ENCODE peak calls at places on chromosomes 2 and 18, in ten cellular contexts. G, W, I, X, F, C, E, D, Y and S are unnamed samples.

GRCh38 chr18:35671952-35672603 is 90.5 kb downstream of the GALNT1 start:
- DNase-seq in X (no peak), W (no peak), E (no peak), I (peak; percentile 8), D (no peak), C (no peak), G (no peak), Y (no peak), F (no peak), S (peak; percentile 45)

GRCh38 chr2:85772019-85772745 is 18.4 kb downstream of the ATOH8 start:
- DNase-seq in I (peak; percentile 100), Y (no peak), W (no peak), E (no peak), C (peak; percentile 52), F (peak; percentile 93), D (peak; percentile 99), X (peak; percentile 97), G (no peak), S (peak; percentile 100)

GRCh38 chr18:48835119-48835518 is 115.6 kb downstream of the SMAD7 start:
- DNase-seq in F (no peak), Y (no peak), X (no peak), G (no peak), C (no peak), I (no peak), D (no peak), W (no peak), E (no peak), S (no peak)

GRCh38 chr2:240319855-240320560 is 115.5 kb upstream of the GPC1 start:
- DNase-seq in D (no peak), W (peak; percentile 54), G (no peak), C (no peak), F (no peak), I (peak; percentile 77), E (no peak), Y (no peak), X (no peak), S (peak; percentile 96)

GRCh38 chr2:71043531-71044407 is 24.7 kb upstream of the NAGK start:
- DNase-seq in W (no peak), F (no peak), X (no peak), Y (no peak), C (no peak), G (no peak), I (no peak), D (no peak), E (peak; percentile 62), S (no peak)

GRCh38 chr18:35172451-35173035 is 68.3 kb upstream of the ZNF397 start:
- DNase-seq in D (no peak), X (no peak), E (no peak), I (no peak), W (no peak), Y (no peak), G (no peak), C (no peak), F (no peak), S (no peak)

GRCh38 chr2:108354171-108354570 is 23.6 kb upstream of the SULT1C4 start:
- DNase-seq in G (no peak), X (no peak), F (no peak), C (no peak), E (no peak), Y (peak; percentile 64), D (no peak), W (no peak), I (no peak), S (no peak)

GRCh38 chr2:177338177-177338721 is 54.3 kb upstream of the AGPS start:
- DNase-seq in F (no peak), D (no peak), E (no peak), W (no peak), Y (no peak), C (no peak), X (no peak), G (no peak), I (peak; percentile 82), S (peak; percentile 73)

GRCh38 chr18:26471027-26471426 is 77.3 kb downstream of the KCTD1 start:
- DNase-seq in F (no peak), I (peak; percentile 38), E (no peak), W (no peak), G (no peak), C (no peak), Y (no peak), X (no peak), D (no peak), S (no peak)

GRCh38 chr2:128543646-128544045 is 225.0 kb upstream of the HS6ST1 start:
- DNase-seq in F (no peak), E (no peak), X (no peak), C (no peak), D (no peak), G (no peak), Y (no peak), I (no peak), W (no peak), S (no peak)

GRCh38 chr2:220463876-220464275 is 836.4 kb downstream of the SLC4A3 start:
- DNase-seq in I (no peak), E (no peak), D (no peak), X (no peak), Y (no peak), G (no peak), W (no peak), C (no peak), F (no peak), S (no peak)

GRCh38 chr2:47056875-47057731 is 98.0 kb downstream of the STPG4 start:
- DNase-seq in C (no peak), Y (peak; percentile 61), D (peak; percentile 55), E (no peak), G (no peak), W (no peak), X (peak; percentile 26), F (peak; percentile 80), I (no peak), S (no peak)

GRCh38 chr18:28584726-28585125 is 407.8 kb upstream of the CDH2 start:
- DNase-seq in E (no peak), C (peak; percentile 1), W (no peak), X (no peak), D (no peak), G (no peak), Y (no peak), I (peak; percentile 66), F (no peak), S (no peak)

GRCh38 chr18:62066121-62066818 is 120.6 kb downstream of the PIGN start:
- DNase-seq in G (no peak), X (no peak), W (no peak), Y (no peak), C (no peak), E (no peak), I (no peak), F (no peak), D (no peak), S (no peak)

GRCh38 chr18:78407456-78407823 is 572.2 kb upstream of the SALL3 start:
- DNase-seq in E (no peak), I (no peak), W (no peak), C (no peak), F (no peak), D (no peak), G (no peak), Y (no peak), X (no peak), S (no peak)

GRCh38 chr18:11050966-11051365 is 98.4 kb downstream of the PIEZO2 start:
- DNase-seq in Y (no peak), W (no peak), C (no peak), F (no peak), G (no peak), I (no peak), X (no peak), D (no peak), E (no peak), S (no peak)

GRCh38 chr18:34971313-34971712 is 69.9 kb upstream of the MAPRE2 start:
- DNase-seq in E (no peak), I (peak; percentile 84), C (no peak), W (no peak), F (no peak), D (no peak), G (no peak), X (no peak), Y (peak; percentile 23), S (no peak)

GRCh38 chr2:130790808-130791616 is 35.7 kb downstream of the AMER3 start:
- DNase-seq in X (no peak), F (no peak), D (no peak), E (no peak), C (no peak), W (no peak), G (no peak), Y (no peak), I (no peak), S (no peak)

GRCh38 chr2:63051795-63052333 is 1.2 kb downstream of the OTX1 start:
- DNase-seq in I (no peak), W (no peak), X (no peak), G (no peak), C (peak; percentile 18), F (no peak), Y (no peak), E (no peak), D (no peak), S (no peak)

GRCh38 chr18:36850527-36851201 is 21.7 kb downstream of the KIAA1328 start:
- DNase-seq in Y (no peak), C (no peak), I (peak; percentile 94), G (no peak), W (no peak), E (no peak), F (no peak), X (no peak), D (no peak), S (peak; percentile 65)

GRCh38 chr2:27071990-27072830 is 756 bp upstream of the OST4 start:
- DNase-seq in C (no peak), E (peak; percentile 75), X (peak; percentile 26), W (peak; percentile 75), F (peak; percentile 70), D (no peak), I (peak; percentile 49), Y (no peak), G (peak; percentile 44), S (peak; percentile 49)

GRCh38 chr2:9184319-9184807 is 22.2 kb upstream of the ASAP2 start:
- DNase-seq in X (no peak), C (no peak), G (no peak), E (no peak), Y (no peak), I (no peak), F (no peak), W (no peak), D (no peak), S (no peak)

GRCh38 chr2:190221438-190221837 is 98.2 kb downstream of the HIBCH start:
- DNase-seq in Y (no peak), C (no peak), I (no peak), G (no peak), W (no peak), E (no peak), X (no peak), D (no peak), F (no peak), S (no peak)

GRCh38 chr2:168448980-168449379 is 7.1 kb upstream of the CERS6 start:
- DNase-seq in Y (no peak), D (no peak), W (no peak), I (no peak), G (no peak), F (no peak), C (no peak), X (no peak), E (no peak), S (no peak)

GRCh38 chr2:28164280-28164801 is 228.3 kb upstream of the FOSL2 start:
- DNase-seq in W (no peak), Y (no peak), E (no peak), I (peak; percentile 34), C (no peak), F (no peak), X (no peak), G (no peak), D (peak; percentile 92), S (peak; percentile 16)

GRCh38 chr2:142885543-142885942 is 8.1 kb downstream of the KYNU start:
- DNase-seq in D (no peak), Y (no peak), C (no peak), G (no peak), E (no peak), X (no peak), W (no peak), I (no peak), F (no peak), S (no peak)

GRCh38 chr2:54099834-54100595 is 15.4 kb upstream of the ACYP2 start:
- DNase-seq in W (no peak), D (no peak), Y (no peak), G (no peak), C (no peak), F (no peak), I (no peak), X (no peak), E (no peak), S (no peak)

GRCh38 chr2:26273501-26273900 is 28.8 kb downstream of the HADHB start:
- DNase-seq in E (no peak), G (no peak), D (no peak), Y (no peak), I (peak; percentile 32), X (no peak), C (no peak), W (no peak), F (no peak), S (peak; percentile 32)